ENCODE peak calls at places on chromosomes 7 and 10, in six cellular contexts. M, D, F, Z, X and T are unnamed samples.

GRCh38 chr10:102832987-102833386 is 4.2 kb downstream of the CYP17A1 start:
- DNase-seq in M (no peak), D (no peak), F (no peak), Z (no peak), X (peak), T (no peak)

GRCh38 chr10:98090822-98091221 is 43.6 kb upstream of the R3HCC1L start:
- DNase-seq in M (no peak), D (no peak), F (no peak), Z (no peak), X (no peak), T (no peak)

GRCh38 chr10:116490028-116490662 is 55.6 kb upstream of the PNLIP start:
- DNase-seq in M (no peak), D (peak), F (peak), Z (peak), X (peak), T (no peak)

GRCh38 chr10:71439670-71440425 is 43.1 kb downstream of the CDH23 start:
- DNase-seq in M (no peak), D (no peak), F (no peak), Z (no peak), X (no peak), T (no peak)

GRCh38 chr7:17103984-17104383 is 194.5 kb upstream of the AHR start:
- DNase-seq in M (no peak), D (no peak), F (no peak), Z (no peak), X (no peak), T (no peak)

GRCh38 chr7:77699056-77699455 is 2.8 kb downstream of the RSBN1L start:
- DNase-seq in M (no peak), D (no peak), F (peak), Z (no peak), X (peak), T (no peak)

GRCh38 chr7:134547738-134548054 is 1.2 kb upstream of the AKR1B15 start:
- DNase-seq in M (no peak), D (peak), F (no peak), Z (peak), X (peak), T (no peak)

GRCh38 chr7:96013836-96014235 is 241.5 kb downstream of the DYNC1I1 start:
- DNase-seq in M (no peak), D (no peak), F (no peak), Z (no peak), X (no peak), T (no peak)

GRCh38 chr7:89503281-89503680 is 651.0 kb upstream of the STEAP1 start:
- DNase-seq in M (no peak), D (no peak), F (no peak), Z (no peak), X (no peak), T (no peak)

GRCh38 chr10:6162589-6163356 is 40.0 kb upstream of the PFKFB3 start:
- DNase-seq in M (no peak), D (peak), F (no peak), Z (no peak), X (no peak), T (no peak)

GRCh38 chr7:24024276-24024675 is 259.7 kb upstream of the NPY start:
- DNase-seq in M (no peak), D (no peak), F (no peak), Z (no peak), X (no peak), T (no peak)

GRCh38 chr7:25775570-25775969 is 376.4 kb upstream of the NFE2L3 start:
- DNase-seq in M (no peak), D (no peak), F (no peak), Z (no peak), X (no peak), T (no peak)

GRCh38 chr10:29555091-29555745 is 79.6 kb downstream of the SVIL start:
- DNase-seq in M (no peak), D (no peak), F (no peak), Z (no peak), X (peak), T (no peak)

GRCh38 chr10:29482591-29483421 is 152.0 kb downstream of the SVIL start:
- DNase-seq in M (no peak), D (no peak), F (peak), Z (peak), X (peak), T (no peak)

GRCh38 chr7:23443974-23444373 is 26.3 kb downstream of the IGF2BP3 start:
- DNase-seq in M (no peak), D (no peak), F (no peak), Z (no peak), X (no peak), T (no peak)

GRCh38 chr7:41134242-41134872 is 568.5 kb downstream of the INHBA start:
- DNase-seq in M (no peak), D (no peak), F (no peak), Z (peak), X (peak), T (no peak)

GRCh38 chr7:146096994-146097393 is 19.6 kb upstream of the CNTNAP2 start:
- DNase-seq in M (no peak), D (peak), F (peak), Z (peak), X (no peak), T (no peak)

GRCh38 chr7:129958643-129959479 is 6.1 kb upstream of the UBE2H start:
- DNase-seq in M (no peak), D (no peak), F (peak), Z (peak), X (peak), T (no peak)

GRCh38 chr7:128892521-128893250 is 17.8 kb downstream of the KCP start:
- DNase-seq in M (no peak), D (no peak), F (no peak), Z (no peak), X (no peak), T (no peak)

GRCh38 chr7:69893915-69894314 is 295.6 kb downstream of the AUTS2 start:
- DNase-seq in M (no peak), D (no peak), F (no peak), Z (no peak), X (no peak), T (no peak)